ENCODE peak calls at places on chromosomes 13 and 19, in ten cellular contexts. T is GM23338, N is H1, Q is esophagus muscularis mucosa, Z is transverse colon, P is vagina, A is breast epithelium, R is HCT116, M is stomach, Y is GM12892. F is an unnamed sample.

GRCh38 chr13:100788540-100788939 is 113.9 kb upstream of the TMTC4 start:
- DNase-seq in Z (no peak), N (no peak), T (no peak), A (no peak), M (no peak), R (no peak), Y (no peak), P (peak), Q (no peak), F (no peak)

GRCh38 chr19:45906221-45906620 is 3.8 kb upstream of the MYPOP start:
- DNase-seq in M (no peak), Z (no peak), R (no peak), P (no peak), A (no peak), Y (no peak), Q (no peak), T (no peak), N (no peak), F (no peak)

GRCh38 chr19:51690359-51691121 is 2.6 kb upstream of the SPACA6 start:
- DNase-seq in Z (peak), M (peak), R (no peak), P (no peak), T (peak), Q (peak), Y (no peak), N (no peak), A (peak), F (peak)

GRCh38 chr13:99269627-99270252 is 11.6 kb upstream of the GPR18 start:
- DNase-seq in M (no peak), T (peak), N (no peak), Q (no peak), P (no peak), A (no peak), R (peak), Y (no peak), Z (no peak), F (no peak)

GRCh38 chr13:27242642-27243185 is 8.6 kb upstream of the RPL21 start:
- DNase-seq in P (no peak), Z (no peak), A (no peak), Y (no peak), M (no peak), Q (no peak), R (no peak), T (no peak), N (no peak), F (no peak)

GRCh38 chr13:109914111-109914510 is 127.7 kb upstream of the IRS2 start:
- DNase-seq in Z (no peak), P (no peak), M (no peak), R (no peak), T (no peak), Y (no peak), Q (no peak), N (no peak), A (no peak), F (no peak)

GRCh38 chr19:18102916-18103542 is 5.5 kb downstream of the MAST3 start:
- DNase-seq in Q (no peak), A (no peak), T (no peak), Y (no peak), M (no peak), N (no peak), R (no peak), Z (no peak), P (no peak), F (no peak)

GRCh38 chr13:96958286-96958891 is 35.9 kb downstream of the OXGR1 start:
- DNase-seq in T (peak), Q (no peak), A (no peak), M (peak), P (no peak), Z (no peak), Y (no peak), N (no peak), R (no peak), F (no peak)

GRCh38 chr19:21439372-21439771 is 42.4 kb downstream of the ZNF493 start:
- DNase-seq in Z (no peak), T (no peak), Y (no peak), A (peak), P (no peak), R (no peak), Q (no peak), N (no peak), M (peak), F (no peak)

GRCh38 chr13:36862002-36862706 is 43.1 kb downstream of the RFXAP start:
- DNase-seq in P (no peak), M (no peak), R (no peak), N (no peak), Z (no peak), Y (no peak), T (no peak), Q (no peak), A (no peak), F (no peak)

GRCh38 chr13:29073762-29074161 is 253.6 kb downstream of the MTUS2 start:
- DNase-seq in Y (no peak), Z (no peak), Q (no peak), R (no peak), A (no peak), P (no peak), N (no peak), M (no peak), T (peak), F (no peak)

GRCh38 chr13:26961890-26962615 is 201.5 kb upstream of the GPR12 start:
- DNase-seq in R (no peak), Q (no peak), Y (no peak), Z (peak), A (no peak), P (no peak), T (no peak), N (no peak), M (peak), F (no peak)

GRCh38 chr19:10686661-10687517 is 14.3 kb upstream of the QTRT1 start:
- DNase-seq in R (no peak), T (no peak), Z (no peak), P (no peak), Y (no peak), M (no peak), Q (no peak), A (no peak), N (no peak), F (no peak)
- TF ChIP-seq POLR2AphosphoS5 in R (no peak), T (no peak), Z (no peak), P (no peak), Y (peak), M (no peak), Q (no peak), A (no peak), N (peak), F (peak)

GRCh38 chr19:53980553-53981407 is 10.7 kb upstream of the CACNG6 start:
- DNase-seq in M (no peak), N (no peak), A (no peak), Z (no peak), T (peak), Q (no peak), R (peak), P (no peak), Y (no peak), F (no peak)

GRCh38 chr19:53977429-53977990 is 13.9 kb upstream of the CACNG6 start:
- DNase-seq in M (peak), P (no peak), Q (no peak), Z (peak), R (peak), N (no peak), A (peak), Y (no peak), T (peak), F (no peak)

GRCh38 chr19:53978975-53979801 is 12.2 kb upstream of the CACNG6 start:
- DNase-seq in N (no peak), P (no peak), Z (no peak), T (peak), R (no peak), M (no peak), Q (no peak), Y (no peak), A (no peak), F (no peak)

GRCh38 chr19:53981408-53981998 is 9.9 kb upstream of the CACNG6 start:
- DNase-seq in P (no peak), Z (no peak), M (no peak), A (no peak), T (peak), R (no peak), Q (no peak), Y (no peak), N (no peak), F (no peak)

GRCh38 chr19:53977991-53978731 is 13.3 kb upstream of the CACNG6 start:
- DNase-seq in A (no peak), Z (no peak), M (no peak), Q (no peak), Y (no peak), N (peak), P (no peak), R (peak), T (peak), F (no peak)
- TF ChIP-seq POLR2AphosphoS5 in A (no peak), Z (no peak), M (no peak), Q (no peak), Y (no peak), N (peak), P (no peak), R (no peak), T (peak), F (no peak)

GRCh38 chr13:50882816-50883215 is 26.8 kb upstream of the RNASEH2B start:
- DNase-seq in N (no peak), A (no peak), P (no peak), Z (no peak), Y (no peak), R (no peak), M (no peak), T (no peak), Q (no peak), F (no peak)
- TF ChIP-seq POLR2AphosphoS5 in N (no peak), A (no peak), P (no peak), Z (no peak), Y (no peak), R (no peak), M (no peak), T (no peak), Q (no peak), F (no peak)

GRCh38 chr19:57334191-57334590 is 13.9 kb downstream of the ZNF543 start:
- DNase-seq in Z (no peak), R (no peak), M (no peak), T (no peak), Q (no peak), A (peak), N (no peak), Y (no peak), P (no peak), F (no peak)
- TF ChIP-seq POLR2AphosphoS5 in Z (no peak), R (no peak), M (no peak), T (no peak), Q (no peak), A (no peak), N (no peak), Y (no peak), P (no peak), F (no peak)

DNA sequence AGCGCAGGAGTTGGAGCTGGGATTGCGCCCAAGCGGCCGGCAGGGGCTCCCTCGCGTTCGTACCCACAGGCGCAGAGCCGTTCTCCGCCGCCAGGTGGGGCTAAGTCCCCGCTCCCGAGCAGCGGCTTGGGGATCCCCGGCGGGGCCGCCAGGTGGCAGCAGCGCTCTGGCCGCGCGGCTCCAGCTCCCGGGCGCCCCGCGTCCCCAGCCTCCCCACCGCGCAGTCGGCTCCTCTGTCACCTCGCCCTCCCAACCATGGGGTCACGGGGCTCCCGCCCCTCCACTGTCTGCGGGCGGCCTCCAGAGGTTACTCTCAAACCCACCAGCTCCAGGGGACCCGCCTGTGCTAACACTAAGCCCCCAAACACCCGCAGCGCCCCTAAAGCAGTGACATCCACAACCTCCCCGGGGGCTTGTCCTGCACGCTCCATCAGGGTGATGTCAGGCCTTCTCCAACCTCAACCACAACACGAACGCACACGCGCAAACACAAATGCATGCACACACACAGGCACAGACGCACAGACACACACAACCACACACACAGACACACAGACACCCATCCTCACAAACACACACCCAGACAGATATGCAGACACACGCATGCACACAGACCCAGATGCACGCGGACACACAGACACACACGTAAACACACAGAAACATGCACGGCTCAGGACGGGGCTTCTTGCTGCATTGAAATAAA is 18.4 kb upstream of the KCTD15 start:
- DNase-seq in A (peak), P (no peak), Y (peak), T (peak), N (no peak), R (no peak), Z (peak), Q (no peak), M (peak), F (peak)
- TF ChIP-seq POLR2AphosphoS5 in A (no peak), P (peak), Y (no peak), T (no peak), N (no peak), R (no peak), Z (no peak), Q (no peak), M (peak), F (no peak)